ENCODE peak calls at places on chromosomes 16 and 17, in six cellular contexts. One of them, this sample, is unnamed. For H3K9me3, the result is how much of the 10 kb centered on the place peaks cover.

GRCh38 chr17:19897901-19898300 is 30.2 kb upstream of the ULK2 start:
- DNase-seq in breast epithelium: no peak
- DNase-seq in ovary: no peak
- DNase-seq in testis: no peak
- DNase-seq in tibial nerve: no peak
- DNase-seq in A549: no peak
- DNase-seq in this sample: no peak

GRCh38 chr17:71327376-71328059 is 793.3 kb upstream of the SOX9 start:
- DNase-seq in A549: no peak
- DNase-seq in breast epithelium: no peak
- DNase-seq in testis: no peak
- DNase-seq in ovary: no peak
- DNase-seq in tibial nerve: no peak
- DNase-seq in this sample: no peak

GRCh38 chr17:68865584-68865983 is 89.6 kb downstream of the ABCA8 start:
- DNase-seq in testis: no peak
- DNase-seq in tibial nerve: no peak
- DNase-seq in A549: no peak
- DNase-seq in ovary: no peak
- DNase-seq in breast epithelium: no peak
- DNase-seq in this sample: no peak

GRCh38 chr17:15469260-15469659 is 1.8 kb upstream of the CDRT4 start:
- DNase-seq in ovary: no peak
- DNase-seq in tibial nerve: peak
- DNase-seq in testis: no peak
- DNase-seq in A549: no peak
- DNase-seq in breast epithelium: no peak
- DNase-seq in this sample: peak

GRCh38 chr17:45370949-45371413 is 54.2 kb upstream of the MAP3K14 start:
- DNase-seq in ovary: peak
- DNase-seq in testis: no peak
- DNase-seq in A549: peak
- DNase-seq in tibial nerve: peak
- DNase-seq in breast epithelium: peak
- DNase-seq in this sample: no peak

GRCh38 chr16:64416232-64417010 is 705.4 kb downstream of the CDH11 start:
- DNase-seq in A549: no peak
- DNase-seq in ovary: no peak
- DNase-seq in tibial nerve: no peak
- DNase-seq in breast epithelium: no peak
- DNase-seq in testis: peak
- DNase-seq in this sample: no peak

GRCh38 chr17:7178973-7179316 is 225 bp downstream of the ASGR1 start:
- DNase-seq in A549: no peak
- DNase-seq in breast epithelium: no peak
- DNase-seq in tibial nerve: no peak
- DNase-seq in testis: no peak
- DNase-seq in ovary: no peak
- DNase-seq in this sample: no peak

GRCh38 chr16:27646811-27647210 is 96.9 kb downstream of the KATNIP start:
- DNase-seq in A549: no peak
- DNase-seq in tibial nerve: no peak
- DNase-seq in breast epithelium: no peak
- DNase-seq in testis: no peak
- DNase-seq in ovary: no peak
- DNase-seq in this sample: no peak

GRCh38 chr17:36824678-36825091 is 112.6 kb upstream of the LHX1 start:
- DNase-seq in A549: no peak
- DNase-seq in tibial nerve: no peak
- DNase-seq in testis: no peak
- DNase-seq in breast epithelium: no peak
- DNase-seq in ovary: no peak
- DNase-seq in this sample: no peak

GRCh38 chr16:73231969-73232554 is 184.1 kb upstream of the ZFHX3 start:
- DNase-seq in tibial nerve: no peak
- DNase-seq in ovary: no peak
- DNase-seq in testis: no peak
- DNase-seq in breast epithelium: no peak
- DNase-seq in A549: no peak
- DNase-seq in this sample: no peak

GRCh38 chr17:75090871-75091854 is 3.4 kb downstream of the SLC16A5 start:
- DNase-seq in A549: no peak
- DNase-seq in ovary: peak
- DNase-seq in breast epithelium: peak
- DNase-seq in testis: no peak
- DNase-seq in tibial nerve: no peak
- DNase-seq in this sample: no peak

GRCh38 chr17:62648247-62648953 is 20.9 kb downstream of the MRC2 start:
- DNase-seq in testis: no peak
- DNase-seq in tibial nerve: no peak
- DNase-seq in ovary: no peak
- DNase-seq in A549: no peak
- DNase-seq in breast epithelium: no peak
- DNase-seq in this sample: no peak

GRCh38 chr17:68944435-68945035 is 10.7 kb downstream of the ABCA8 start:
- DNase-seq in tibial nerve: no peak
- DNase-seq in breast epithelium: no peak
- DNase-seq in testis: no peak
- DNase-seq in A549: no peak
- DNase-seq in ovary: no peak
- DNase-seq in this sample: no peak

GRCh38 chr17:10265100-10265810 is 66.8 kb upstream of the GAS7 start:
- DNase-seq in breast epithelium: no peak
- DNase-seq in testis: no peak
- DNase-seq in A549: no peak
- DNase-seq in tibial nerve: no peak
- DNase-seq in ovary: no peak
- DNase-seq in this sample: no peak

GRCh38 chr17:39674179-39674578 is 5.9 kb downstream of the PNMT start:
- DNase-seq in ovary: no peak
- DNase-seq in testis: no peak
- DNase-seq in tibial nerve: no peak
- DNase-seq in A549: no peak
- DNase-seq in breast epithelium: no peak
- DNase-seq in this sample: no peak

GRCh38 chr16:47927330-47927729 is 228.5 kb downstream of the ABCC12 start:
- DNase-seq in A549: no peak
- DNase-seq in breast epithelium: no peak
- DNase-seq in tibial nerve: no peak
- DNase-seq in ovary: no peak
- DNase-seq in testis: no peak
- DNase-seq in this sample: no peak

GRCh38 chr17:83055911-83056582 is 23.4 kb upstream of the METRNL start:
- DNase-seq in tibial nerve: peak
- DNase-seq in breast epithelium: peak
- DNase-seq in testis: no peak
- DNase-seq in A549: peak
- DNase-seq in ovary: no peak
- DNase-seq in this sample: peak

GRCh38 chr16:50282010-50282538 is 15.7 kb downstream of the ADCY7 start:
- DNase-seq in breast epithelium: no peak
- DNase-seq in A549: no peak
- DNase-seq in testis: peak
- DNase-seq in ovary: no peak
- DNase-seq in tibial nerve: no peak
- DNase-seq in this sample: peak

GRCh38 chr17:78954684-78955083 is 25.0 kb downstream of the LGALS3BP start:
- DNase-seq in breast epithelium: no peak
- DNase-seq in tibial nerve: no peak
- DNase-seq in A549: no peak
- DNase-seq in ovary: no peak
- DNase-seq in testis: no peak
- DNase-seq in this sample: no peak

GRCh38 chr16:35562919-35563318 is 2103.5 kb downstream of the TP53TG3F start:
- DNase-seq in tibial nerve: no peak
- DNase-seq in ovary: no peak
- DNase-seq in A549: no peak
- DNase-seq in testis: no peak
- DNase-seq in breast epithelium: no peak
- DNase-seq in this sample: no peak

GRCh38 chr16:35564889-35565288 is 2105.5 kb downstream of the TP53TG3F start:
- DNase-seq in tibial nerve: no peak
- DNase-seq in A549: no peak
- DNase-seq in ovary: no peak
- DNase-seq in breast epithelium: no peak
- DNase-seq in testis: no peak
- DNase-seq in this sample: no peak

GRCh38 chr16:35564148-35564547 is 2104.7 kb downstream of the TP53TG3F start:
- DNase-seq in ovary: no peak
- DNase-seq in testis: no peak
- DNase-seq in tibial nerve: no peak
- DNase-seq in A549: no peak
- DNase-seq in breast epithelium: no peak
- DNase-seq in this sample: no peak

GRCh38 chr16:35562471-35562870 is 2103.1 kb downstream of the TP53TG3F start:
- DNase-seq in tibial nerve: no peak
- DNase-seq in ovary: no peak
- DNase-seq in breast epithelium: no peak
- DNase-seq in A549: no peak
- DNase-seq in testis: no peak
- DNase-seq in this sample: no peak

DNA sequence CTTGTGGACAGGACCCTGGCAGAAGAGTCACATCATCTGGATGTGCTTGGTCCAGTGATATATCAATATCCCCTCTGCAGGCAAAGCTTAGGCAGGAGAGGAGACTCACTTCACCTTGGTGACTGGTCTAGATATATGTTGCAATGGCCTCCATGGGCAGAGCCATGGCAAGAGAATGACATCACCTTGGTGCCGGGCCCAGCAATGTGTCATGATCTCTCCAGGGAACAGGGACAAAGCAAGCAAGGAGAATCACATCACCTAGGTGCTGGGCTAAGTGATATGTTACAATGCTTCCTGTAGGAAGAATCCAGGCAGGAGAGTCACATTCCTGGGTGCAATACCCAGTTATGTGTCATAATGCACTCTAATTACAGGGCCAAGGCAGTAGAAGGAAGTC is 2106.2 kb downstream of the TP53TG3F start:
- DNase-seq in tibial nerve: no peak
- DNase-seq in A549: no peak
- DNase-seq in breast epithelium: no peak
- DNase-seq in ovary: no peak
- DNase-seq in testis: no peak
- DNase-seq in this sample: no peak
- H3K9me3 ChIP-seq in tibial nerve: under half
- H3K9me3 ChIP-seq in A549: under half
- H3K9me3 ChIP-seq in breast epithelium: under half
- H3K9me3 ChIP-seq in ovary: under half
- H3K9me3 ChIP-seq in testis: under half
- H3K9me3 ChIP-seq in this sample: under half

GRCh38 chr16:19116711-19117449 is 3.1 kb downstream of the ITPRIPL2 start:
- DNase-seq in A549: no peak
- DNase-seq in testis: no peak
- DNase-seq in ovary: no peak
- DNase-seq in breast epithelium: peak
- DNase-seq in tibial nerve: no peak
- DNase-seq in this sample: no peak

GRCh38 chr16:19114359-19115147 is 789 bp downstream of the ITPRIPL2 start:
- DNase-seq in testis: peak
- DNase-seq in tibial nerve: peak
- DNase-seq in A549: peak
- DNase-seq in breast epithelium: peak
- DNase-seq in ovary: peak
- DNase-seq in this sample: peak

GRCh38 chr16:19110537-19111391 is 3.0 kb upstream of the ITPRIPL2 start:
- DNase-seq in ovary: no peak
- DNase-seq in tibial nerve: no peak
- DNase-seq in testis: no peak
- DNase-seq in A549: no peak
- DNase-seq in breast epithelium: no peak
- DNase-seq in this sample: no peak

GRCh38 chr16:19115148-19116021 is 1.6 kb downstream of the ITPRIPL2 start:
- DNase-seq in breast epithelium: no peak
- DNase-seq in tibial nerve: no peak
- DNase-seq in ovary: no peak
- DNase-seq in A549: no peak
- DNase-seq in testis: no peak
- DNase-seq in this sample: peak

DNA sequence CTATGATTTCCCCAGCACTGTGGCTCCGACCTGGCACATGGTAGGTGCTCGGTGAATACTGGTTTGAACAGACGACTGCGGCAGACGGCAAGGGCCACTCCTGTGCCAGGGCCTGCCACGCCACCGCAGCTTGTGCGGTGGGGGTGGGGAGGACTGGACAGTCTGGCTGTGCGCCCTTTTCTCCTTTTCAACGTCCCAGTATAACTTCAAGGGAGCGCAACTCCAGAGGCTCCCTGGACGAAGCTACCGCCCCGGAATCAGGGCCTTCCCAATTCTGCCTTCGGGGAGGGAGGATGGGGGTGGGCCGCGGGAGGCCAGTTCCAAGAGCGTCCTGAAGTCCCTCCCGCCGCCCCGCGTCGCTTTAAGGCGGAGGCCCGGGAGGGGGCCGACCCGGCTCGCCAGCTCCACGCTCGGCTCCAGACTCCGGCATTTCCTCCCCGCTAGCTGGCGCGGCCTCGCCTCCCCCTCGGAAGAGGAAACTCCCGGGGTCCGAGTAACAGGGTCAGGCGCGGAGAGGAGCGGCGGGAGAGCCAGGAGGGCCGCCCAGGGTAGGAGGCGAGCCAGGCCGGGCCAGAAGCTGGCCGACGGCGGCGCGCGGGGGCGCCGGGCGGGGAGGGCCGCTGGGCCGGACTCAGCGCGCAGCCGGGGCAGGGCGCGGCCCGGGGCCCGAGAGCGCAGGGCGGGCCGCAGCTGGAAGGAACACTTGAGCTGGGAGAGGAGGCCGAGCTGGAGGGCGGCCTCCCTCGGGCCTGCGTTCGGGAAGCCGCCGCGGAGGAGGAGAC is at the start of gene ITPRIPL2:
- DNase-seq in tibial nerve: peak
- DNase-seq in breast epithelium: peak
- DNase-seq in A549: peak
- DNase-seq in ovary: peak
- DNase-seq in testis: peak
- DNase-seq in this sample: peak
- TF ChIP-seq POLR2A in tibial nerve: peak
- TF ChIP-seq POLR2A in breast epithelium: peak
- TF ChIP-seq POLR2A in A549: peak
- TF ChIP-seq POLR2A in ovary: peak
- TF ChIP-seq POLR2A in testis: no peak
- TF ChIP-seq POLR2A in this sample: peak

GRCh38 chr17:1896243-1897163 is 66.7 kb downstream of the RPA1 start:
- DNase-seq in tibial nerve: no peak
- DNase-seq in ovary: no peak
- DNase-seq in A549: no peak
- DNase-seq in breast epithelium: no peak
- DNase-seq in testis: no peak
- DNase-seq in this sample: no peak
- H3K9me3 ChIP-seq in tibial nerve: under half
- H3K9me3 ChIP-seq in ovary: under half
- H3K9me3 ChIP-seq in A549: under half
- H3K9me3 ChIP-seq in breast epithelium: under half
- H3K9me3 ChIP-seq in testis: under half
- H3K9me3 ChIP-seq in this sample: under half

DNA sequence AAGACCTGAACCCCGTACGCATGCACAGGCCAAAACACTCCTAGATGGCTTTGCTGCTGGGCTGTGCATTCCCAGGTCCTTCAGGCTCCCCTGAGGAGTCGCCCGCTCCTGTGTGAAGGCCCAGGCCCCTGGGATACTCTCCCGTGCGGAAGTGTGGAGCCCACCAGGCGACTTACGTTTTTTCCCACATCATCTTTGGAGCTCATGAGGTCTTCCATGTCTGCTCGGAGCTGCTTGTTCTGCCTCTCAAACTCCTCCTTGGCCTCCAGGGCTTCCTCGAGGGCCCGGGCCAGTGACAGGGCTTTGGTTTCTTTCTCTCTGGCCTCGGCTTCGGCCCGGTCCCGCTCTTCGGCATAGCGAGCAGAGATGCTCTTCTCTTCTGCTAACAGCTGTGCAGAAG is 56.4 kb downstream of the NDEL1 start:
- DNase-seq in A549: no peak
- DNase-seq in tibial nerve: no peak
- DNase-seq in testis: no peak
- DNase-seq in ovary: no peak
- DNase-seq in breast epithelium: no peak
- DNase-seq in this sample: no peak
- TF ChIP-seq POLR2A in A549: no peak
- TF ChIP-seq POLR2A in tibial nerve: no peak
- TF ChIP-seq POLR2A in testis: no peak
- TF ChIP-seq POLR2A in ovary: no peak
- TF ChIP-seq POLR2A in breast epithelium: no peak
- TF ChIP-seq POLR2A in this sample: no peak

This sample was measured in heart left ventricle.